ENCODE peak calls at places on chromosomes 7 and 10, in ten cellular contexts. One of them, this sample, is unnamed.

GRCh38 chr10:35413985-35414861 is 77.9 kb downstream of the CCNY start:
- DNase-seq in heart left ventricle: no peak
- DNase-seq in BJ: no peak
- DNase-seq in cardiac fibroblast: no peak
- DNase-seq in fibroblast of pulmonary artery: no peak
- DNase-seq in choroid plexus epithelial cell: peak
- DNase-seq in endodermal cell: peak
- DNase-seq in stomach: no peak
- DNase-seq in lower lobe of right lung: no peak
- DNase-seq in fibroblast of the aortic adventitia: peak
- DNase-seq in this sample: peak

GRCh38 chr10:6778992-6779701 is 199.1 kb upstream of the PRKCQ start:
- DNase-seq in heart left ventricle: no peak
- DNase-seq in stomach: no peak
- DNase-seq in choroid plexus epithelial cell: peak
- DNase-seq in fibroblast of the aortic adventitia: peak
- DNase-seq in cardiac fibroblast: peak
- DNase-seq in endodermal cell: no peak
- DNase-seq in fibroblast of pulmonary artery: peak
- DNase-seq in lower lobe of right lung: no peak
- DNase-seq in BJ: peak
- DNase-seq in this sample: peak

GRCh38 chr10:30751678-30752331 is 122.3 kb upstream of the LYZL2 start:
- DNase-seq in BJ: no peak
- DNase-seq in stomach: peak
- DNase-seq in fibroblast of the aortic adventitia: peak
- DNase-seq in heart left ventricle: peak
- DNase-seq in fibroblast of pulmonary artery: peak
- DNase-seq in endodermal cell: peak
- DNase-seq in lower lobe of right lung: peak
- DNase-seq in cardiac fibroblast: peak
- DNase-seq in choroid plexus epithelial cell: peak
- DNase-seq in this sample: peak

GRCh38 chr10:117967149-117967548 is 79.6 kb downstream of the RAB11FIP2 start:
- DNase-seq in heart left ventricle: no peak
- DNase-seq in endodermal cell: no peak
- DNase-seq in cardiac fibroblast: no peak
- DNase-seq in lower lobe of right lung: no peak
- DNase-seq in fibroblast of the aortic adventitia: no peak
- DNase-seq in BJ: no peak
- DNase-seq in fibroblast of pulmonary artery: no peak
- DNase-seq in stomach: no peak
- DNase-seq in choroid plexus epithelial cell: no peak
- DNase-seq in this sample: no peak

GRCh38 chr7:54877683-54878082 is 118.7 kb upstream of the SEC61G start:
- DNase-seq in heart left ventricle: no peak
- DNase-seq in lower lobe of right lung: no peak
- DNase-seq in fibroblast of the aortic adventitia: no peak
- DNase-seq in cardiac fibroblast: peak
- DNase-seq in stomach: no peak
- DNase-seq in choroid plexus epithelial cell: peak
- DNase-seq in BJ: no peak
- DNase-seq in endodermal cell: no peak
- DNase-seq in fibroblast of pulmonary artery: peak
- DNase-seq in this sample: no peak

GRCh38 chr10:86260564-86260963 is 106.0 kb downstream of the GRID1 start:
- DNase-seq in fibroblast of the aortic adventitia: no peak
- DNase-seq in endodermal cell: peak
- DNase-seq in lower lobe of right lung: no peak
- DNase-seq in fibroblast of pulmonary artery: no peak
- DNase-seq in choroid plexus epithelial cell: no peak
- DNase-seq in BJ: no peak
- DNase-seq in cardiac fibroblast: no peak
- DNase-seq in heart left ventricle: no peak
- DNase-seq in stomach: no peak
- DNase-seq in this sample: no peak

GRCh38 chr7:144854839-144855424 is 19.1 kb upstream of the TPK1 start:
- DNase-seq in fibroblast of pulmonary artery: peak
- DNase-seq in cardiac fibroblast: peak
- DNase-seq in stomach: no peak
- DNase-seq in choroid plexus epithelial cell: peak
- DNase-seq in lower lobe of right lung: no peak
- DNase-seq in endodermal cell: no peak
- DNase-seq in BJ: no peak
- DNase-seq in fibroblast of the aortic adventitia: peak
- DNase-seq in heart left ventricle: no peak
- DNase-seq in this sample: peak

GRCh38 chr7:138072726-138073125 is 3.5 kb upstream of the AKR1D1 start:
- DNase-seq in fibroblast of the aortic adventitia: no peak
- DNase-seq in fibroblast of pulmonary artery: no peak
- DNase-seq in stomach: no peak
- DNase-seq in BJ: no peak
- DNase-seq in heart left ventricle: no peak
- DNase-seq in endodermal cell: peak
- DNase-seq in lower lobe of right lung: no peak
- DNase-seq in cardiac fibroblast: no peak
- DNase-seq in choroid plexus epithelial cell: no peak
- DNase-seq in this sample: no peak

GRCh38 chr7:134702366-134703240 is 56.0 kb downstream of the BPGM start:
- DNase-seq in lower lobe of right lung: no peak
- DNase-seq in stomach: no peak
- DNase-seq in fibroblast of the aortic adventitia: no peak
- DNase-seq in heart left ventricle: no peak
- DNase-seq in fibroblast of pulmonary artery: no peak
- DNase-seq in choroid plexus epithelial cell: peak
- DNase-seq in endodermal cell: no peak
- DNase-seq in BJ: no peak
- DNase-seq in cardiac fibroblast: no peak
- DNase-seq in this sample: peak

GRCh38 chr7:4162845-4163564 is 519.1 kb upstream of the FOXK1 start:
- DNase-seq in lower lobe of right lung: no peak
- DNase-seq in endodermal cell: no peak
- DNase-seq in choroid plexus epithelial cell: no peak
- DNase-seq in stomach: no peak
- DNase-seq in cardiac fibroblast: no peak
- DNase-seq in BJ: no peak
- DNase-seq in fibroblast of the aortic adventitia: no peak
- DNase-seq in heart left ventricle: peak
- DNase-seq in fibroblast of pulmonary artery: no peak
- DNase-seq in this sample: no peak

GRCh38 chr10:73206385-73206784 is 38.5 kb downstream of the FAM149B1 start:
- DNase-seq in fibroblast of pulmonary artery: no peak
- DNase-seq in endodermal cell: no peak
- DNase-seq in heart left ventricle: no peak
- DNase-seq in stomach: no peak
- DNase-seq in choroid plexus epithelial cell: no peak
- DNase-seq in BJ: no peak
- DNase-seq in lower lobe of right lung: no peak
- DNase-seq in fibroblast of the aortic adventitia: no peak
- DNase-seq in cardiac fibroblast: no peak
- DNase-seq in this sample: no peak

GRCh38 chr10:100364735-100365391 is 17.8 kb downstream of the SCD start:
- DNase-seq in stomach: peak
- DNase-seq in heart left ventricle: peak
- DNase-seq in lower lobe of right lung: peak
- DNase-seq in choroid plexus epithelial cell: peak
- DNase-seq in fibroblast of the aortic adventitia: peak
- DNase-seq in BJ: peak
- DNase-seq in cardiac fibroblast: peak
- DNase-seq in endodermal cell: peak
- DNase-seq in fibroblast of pulmonary artery: peak
- DNase-seq in this sample: peak

GRCh38 chr10:38010150-38010903 is at the start of gene ZNF33A:
- DNase-seq in heart left ventricle: peak
- DNase-seq in choroid plexus epithelial cell: peak
- DNase-seq in fibroblast of the aortic adventitia: peak
- DNase-seq in stomach: peak
- DNase-seq in fibroblast of pulmonary artery: peak
- DNase-seq in lower lobe of right lung: peak
- DNase-seq in cardiac fibroblast: peak
- DNase-seq in BJ: peak
- DNase-seq in endodermal cell: peak
- DNase-seq in this sample: peak

GRCh38 chr7:4849390-4849789 is 12.4 kb downstream of the PAPOLB start:
- DNase-seq in stomach: no peak
- DNase-seq in choroid plexus epithelial cell: peak
- DNase-seq in lower lobe of right lung: no peak
- DNase-seq in fibroblast of pulmonary artery: peak
- DNase-seq in endodermal cell: no peak
- DNase-seq in fibroblast of the aortic adventitia: peak
- DNase-seq in BJ: peak
- DNase-seq in cardiac fibroblast: peak
- DNase-seq in heart left ventricle: no peak
- DNase-seq in this sample: peak

GRCh38 chr7:128347573-128348147 is 4.0 kb upstream of the RBM28 start:
- DNase-seq in fibroblast of the aortic adventitia: peak
- DNase-seq in cardiac fibroblast: peak
- DNase-seq in stomach: peak
- DNase-seq in choroid plexus epithelial cell: peak
- DNase-seq in BJ: no peak
- DNase-seq in heart left ventricle: no peak
- DNase-seq in lower lobe of right lung: peak
- DNase-seq in fibroblast of pulmonary artery: peak
- DNase-seq in endodermal cell: peak
- DNase-seq in this sample: peak

DNA sequence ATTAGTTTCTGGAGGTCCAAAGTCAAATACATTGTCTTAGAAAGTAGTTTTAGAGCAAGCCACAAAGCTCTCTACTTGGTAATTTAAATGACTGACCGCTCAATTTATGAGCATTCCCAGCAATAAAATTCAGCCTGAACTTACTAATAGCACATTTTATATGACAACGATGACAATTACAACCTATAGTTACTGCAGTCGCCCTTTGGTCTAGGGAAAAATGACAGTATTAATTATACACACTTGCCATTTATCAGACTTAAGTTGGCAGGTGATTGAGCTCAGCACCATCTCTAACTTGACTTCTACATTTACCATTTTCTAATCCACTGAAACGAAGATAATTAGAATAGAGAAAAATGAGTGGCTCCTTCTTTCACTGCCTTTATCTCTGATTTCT is 425.7 kb upstream of the STEAP1 start:
- DNase-seq in stomach: no peak
- DNase-seq in cardiac fibroblast: no peak
- DNase-seq in fibroblast of the aortic adventitia: no peak
- DNase-seq in endodermal cell: no peak
- DNase-seq in heart left ventricle: no peak
- DNase-seq in BJ: no peak
- DNase-seq in lower lobe of right lung: no peak
- DNase-seq in choroid plexus epithelial cell: no peak
- DNase-seq in fibroblast of pulmonary artery: no peak
- DNase-seq in this sample: no peak
- H3K4me3 ChIP-seq in stomach: no peak
- H3K4me3 ChIP-seq in cardiac fibroblast: no peak
- H3K4me3 ChIP-seq in fibroblast of the aortic adventitia: no peak
- H3K4me3 ChIP-seq in endodermal cell: no peak
- H3K4me3 ChIP-seq in heart left ventricle: no peak
- H3K4me3 ChIP-seq in BJ: no peak
- H3K4me3 ChIP-seq in lower lobe of right lung: no peak
- H3K4me3 ChIP-seq in choroid plexus epithelial cell: no peak
- H3K4me3 ChIP-seq in fibroblast of pulmonary artery: no peak
- H3K4me3 ChIP-seq in this sample: no peak

GRCh38 chr7:33334349-33334748 is 205.0 kb downstream of the BBS9 start:
- DNase-seq in lower lobe of right lung: no peak
- DNase-seq in choroid plexus epithelial cell: peak
- DNase-seq in endodermal cell: peak
- DNase-seq in stomach: no peak
- DNase-seq in BJ: no peak
- DNase-seq in cardiac fibroblast: peak
- DNase-seq in fibroblast of pulmonary artery: peak
- DNase-seq in fibroblast of the aortic adventitia: peak
- DNase-seq in heart left ventricle: no peak
- DNase-seq in this sample: peak
- TF ChIP-seq CTCF in lower lobe of right lung: peak
- TF ChIP-seq CTCF in choroid plexus epithelial cell: peak
- TF ChIP-seq CTCF in endodermal cell: peak
- TF ChIP-seq CTCF in stomach: no peak
- TF ChIP-seq CTCF in BJ: peak
- TF ChIP-seq CTCF in cardiac fibroblast: peak
- TF ChIP-seq CTCF in fibroblast of pulmonary artery: peak
- TF ChIP-seq CTCF in fibroblast of the aortic adventitia: peak
- TF ChIP-seq CTCF in heart left ventricle: no peak
- TF ChIP-seq CTCF in this sample: peak

DNA sequence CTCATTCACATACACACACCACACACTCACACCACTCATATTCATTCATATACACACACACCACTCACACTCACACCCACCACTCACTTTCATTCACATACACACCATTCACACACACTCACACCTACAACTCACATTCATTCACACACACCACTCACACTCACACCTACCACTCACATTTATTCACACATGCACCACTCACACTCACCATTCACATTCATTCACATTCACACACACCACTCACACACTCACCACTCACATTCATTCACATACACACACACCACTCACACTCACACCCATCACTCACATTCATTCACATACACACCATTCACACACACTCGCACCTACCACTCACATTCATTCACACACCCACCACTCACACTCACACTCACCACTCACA is 25.4 kb upstream of the C10orf120 start:
- DNase-seq in endodermal cell: no peak
- DNase-seq in fibroblast of pulmonary artery: no peak
- DNase-seq in fibroblast of the aortic adventitia: no peak
- DNase-seq in lower lobe of right lung: no peak
- DNase-seq in cardiac fibroblast: no peak
- DNase-seq in BJ: no peak
- DNase-seq in choroid plexus epithelial cell: no peak
- DNase-seq in heart left ventricle: no peak
- DNase-seq in stomach: no peak
- DNase-seq in this sample: no peak
- H3K4me3 ChIP-seq in endodermal cell: no peak
- H3K4me3 ChIP-seq in fibroblast of pulmonary artery: no peak
- H3K4me3 ChIP-seq in fibroblast of the aortic adventitia: no peak
- H3K4me3 ChIP-seq in lower lobe of right lung: no peak
- H3K4me3 ChIP-seq in cardiac fibroblast: no peak
- H3K4me3 ChIP-seq in BJ: no peak
- H3K4me3 ChIP-seq in choroid plexus epithelial cell: no peak
- H3K4me3 ChIP-seq in heart left ventricle: no peak
- H3K4me3 ChIP-seq in stomach: no peak
- H3K4me3 ChIP-seq in this sample: no peak

DNA sequence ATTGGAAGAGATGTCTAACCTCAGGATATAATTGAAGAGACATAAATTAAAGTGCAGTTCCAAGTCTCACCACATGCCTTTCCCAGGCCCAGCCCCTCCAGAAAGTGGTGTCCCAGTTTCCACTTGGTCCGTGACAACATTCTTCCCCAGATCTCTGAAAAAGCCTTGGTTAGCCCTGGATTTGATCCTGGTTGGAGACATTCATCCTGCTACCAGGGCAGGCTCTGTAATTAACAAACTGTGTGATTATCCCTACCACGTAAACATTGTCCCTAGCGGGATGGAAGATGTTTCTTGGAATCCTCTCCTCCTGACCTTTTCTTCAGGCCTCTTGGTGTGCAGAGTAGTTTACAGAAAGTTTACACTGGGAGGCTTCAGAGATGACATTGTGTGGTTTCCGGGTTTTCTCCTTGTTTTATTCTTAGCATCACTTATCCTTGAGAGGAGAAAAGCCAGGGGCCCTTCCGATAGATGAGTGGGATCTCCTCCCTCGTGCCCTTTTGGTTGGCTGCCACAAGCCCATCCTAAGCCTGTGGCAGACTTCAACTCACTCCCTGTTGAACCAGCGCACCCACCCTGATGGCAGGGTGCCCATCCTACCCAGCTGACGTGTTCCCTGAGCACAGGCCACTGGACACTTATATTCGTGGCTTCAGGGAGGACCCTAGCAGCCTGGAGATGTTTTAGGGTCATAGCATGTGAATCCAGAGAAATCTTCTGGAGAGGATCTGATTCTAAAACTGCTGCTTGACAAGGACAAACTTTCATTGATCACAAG is 83.9 kb downstream of the COL13A1 start:
- DNase-seq in choroid plexus epithelial cell: peak
- DNase-seq in lower lobe of right lung: no peak
- DNase-seq in stomach: no peak
- DNase-seq in cardiac fibroblast: no peak
- DNase-seq in fibroblast of the aortic adventitia: no peak
- DNase-seq in BJ: no peak
- DNase-seq in endodermal cell: no peak
- DNase-seq in heart left ventricle: no peak
- DNase-seq in fibroblast of pulmonary artery: peak
- DNase-seq in this sample: no peak
- TF ChIP-seq CTCF in choroid plexus epithelial cell: peak
- TF ChIP-seq CTCF in lower lobe of right lung: peak
- TF ChIP-seq CTCF in stomach: peak
- TF ChIP-seq CTCF in cardiac fibroblast: peak
- TF ChIP-seq CTCF in fibroblast of the aortic adventitia: peak
- TF ChIP-seq CTCF in BJ: peak
- TF ChIP-seq CTCF in endodermal cell: peak
- TF ChIP-seq CTCF in heart left ventricle: peak
- TF ChIP-seq CTCF in fibroblast of pulmonary artery: peak
- TF ChIP-seq CTCF in this sample: peak

This sample was measured in astrocyte of the spinal cord.